ENCODE peak calls at places on chromosome 1, in six cellular contexts. P is stimulated activated CD4-positive, alpha-beta T cell treated with anti-CD3 and anti-CD28 coated beads, Interleukin-4, amount 100 ng/mL, for 48 hours; X is naive thymus-derived CD4-positive, alpha-beta T cell; G is NCI-H1092; D is DMS153; A is activated T-cell treated with anti-CD3 and anti-CD28 coated beads for 48 hours. W is an unnamed sample.

GRCh38 chr1:201737350-201738060 is 91.5 kb upstream of the IPO9 start:
- DNase-seq in P (no peak), X (no peak), G (no peak), D (no peak), A (no peak), W (no peak)

GRCh38 chr1:41640141-41640751 is 155.8 kb upstream of the EDN2 start:
- DNase-seq in P (no peak), X (no peak), G (no peak), D (no peak), A (peak; percentile 26), W (no peak)

GRCh38 chr1:119286587-119287181 is 81.9 kb upstream of the HAO2 start:
- DNase-seq in P (no peak), X (peak; percentile 19), G (peak; percentile 42), D (no peak), A (peak; percentile 15), W (no peak)

GRCh38 chr1:8903908-8904650 is 25.6 kb upstream of the ENO1 start:
- DNase-seq in P (no peak), X (no peak), G (no peak), D (peak; percentile 38), A (no peak), W (no peak)

GRCh38 chr1:45198185-45198584 is 8.2 kb downstream of the ZSWIM5 start:
- DNase-seq in P (no peak), X (no peak), G (no peak), D (no peak), A (no peak), W (no peak)

GRCh38 chr1:212341090-212341489 is 55.9 kb downstream of the PPP2R5A start:
- DNase-seq in P (no peak), X (no peak), G (no peak), D (no peak), A (no peak), W (no peak)

GRCh38 chr1:204419064-204419403 is 7.4 kb upstream of the PPP1R15B start:
- DNase-seq in P (no peak), X (no peak), G (no peak), D (no peak), A (no peak), W (no peak)

GRCh38 chr1:75727571-75727970 is 3.1 kb downstream of the ACADM start:
- DNase-seq in P (no peak), X (no peak), G (no peak), D (no peak), A (no peak), W (no peak)

GRCh38 chr1:8423702-8424538 is 106.0 kb downstream of the SLC45A1 start:
- DNase-seq in P (peak; percentile 54), X (peak; percentile 42), G (peak; percentile 80), D (peak; percentile 49), A (peak; percentile 63), W (peak; percentile 80)

GRCh38 chr1:3905266-3905952 is 5.3 kb upstream of the C1orf174 start:
- DNase-seq in P (no peak), X (no peak), G (no peak), D (no peak), A (no peak), W (no peak)

GRCh38 chr1:19312782-19313635 is 883 bp downstream of the SLC66A1 start:
- DNase-seq in P (peak; percentile 32), X (no peak), G (peak; percentile 15), D (no peak), A (no peak), W (no peak)

GRCh38 chr1:110309768-110310167 is 29.4 kb upstream of the RBM15 start:
- DNase-seq in P (no peak), X (no peak), G (no peak), D (no peak), A (no peak), W (no peak)

GRCh38 chr1:2482588-2482987 is 6.5 kb downstream of the PLCH2 start:
- DNase-seq in P (no peak), X (no peak), G (no peak), D (no peak), A (no peak), W (no peak)

GRCh38 chr1:156012051-156012817 is 8.5 kb downstream of the SSR2 start:
- DNase-seq in P (no peak), X (no peak), G (no peak), D (no peak), A (no peak), W (no peak)

GRCh38 chr1:36382669-36383068 is 3.1 kb downstream of the STK40 start:
- DNase-seq in P (no peak), X (no peak), G (no peak), D (no peak), A (no peak), W (no peak)

GRCh38 chr1:9201421-9202239 is 32.9 kb upstream of the H6PD start:
- DNase-seq in P (no peak), X (peak; percentile 19), G (no peak), D (no peak), A (no peak), W (no peak)

W was measured in stimulated activated effector memory CD8-positive, alpha-beta T cell treated with anti-CD3 and anti-CD28 coated beads, Interleukin-12 subunit alpha, Interleukin-12 subunit beta, amount 100 ng/mL, for 72 hours.